ENCODE peak calls at places on chromosomes 4 and X, in five cellular contexts. One of them, this sample, is unnamed.

GRCh38 chr4:184817494-184818215 is 8.1 kb downstream of the ACSL1 start:
- DNase-seq in GM12865: peak; percentile 52
- DNase-seq in activated CD8-positive, alpha-beta T cell treated with anti-CD3 and anti-CD28 coated beads for 36 hours: no peak
- DNase-seq in Panc1: no peak
- DNase-seq in cardiac muscle cell: no peak
- DNase-seq in this sample: no peak

GRCh38 chr4:34422472-34422871 is 1821.8 kb downstream of the ARAP2 start:
- DNase-seq in GM12865: no peak
- DNase-seq in Panc1: no peak
- DNase-seq in activated CD8-positive, alpha-beta T cell treated with anti-CD3 and anti-CD28 coated beads for 36 hours: no peak
- DNase-seq in cardiac muscle cell: no peak
- DNase-seq in this sample: no peak

GRCh38 chr4:41413670-41414069 is 124.3 kb upstream of the LIMCH1 start:
- DNase-seq in activated CD8-positive, alpha-beta T cell treated with anti-CD3 and anti-CD28 coated beads for 36 hours: no peak
- DNase-seq in cardiac muscle cell: no peak
- DNase-seq in GM12865: no peak
- DNase-seq in Panc1: no peak
- DNase-seq in this sample: no peak

GRCh38 chrX:74372272-74372671 is 49.0 kb upstream of the SLC16A2 start:
- DNase-seq in cardiac muscle cell: no peak
- DNase-seq in Panc1: no peak
- DNase-seq in GM12865: no peak
- DNase-seq in activated CD8-positive, alpha-beta T cell treated with anti-CD3 and anti-CD28 coated beads for 36 hours: no peak
- DNase-seq in this sample: no peak

GRCh38 chrX:134631404-134632346 is 26.6 kb downstream of the PLAC1 start:
- DNase-seq in GM12865: peak; percentile 31
- DNase-seq in activated CD8-positive, alpha-beta T cell treated with anti-CD3 and anti-CD28 coated beads for 36 hours: no peak
- DNase-seq in cardiac muscle cell: no peak
- DNase-seq in Panc1: no peak
- DNase-seq in this sample: no peak

GRCh38 chrX:134572816-134573682 is 85.2 kb downstream of the PLAC1 start:
- DNase-seq in Panc1: peak; percentile 77
- DNase-seq in cardiac muscle cell: no peak
- DNase-seq in GM12865: no peak
- DNase-seq in activated CD8-positive, alpha-beta T cell treated with anti-CD3 and anti-CD28 coated beads for 36 hours: no peak
- DNase-seq in this sample: no peak

GRCh38 chrX:30219372-30219771 is 4.0 kb downstream of the MAGEB2 start:
- DNase-seq in activated CD8-positive, alpha-beta T cell treated with anti-CD3 and anti-CD28 coated beads for 36 hours: no peak
- DNase-seq in cardiac muscle cell: no peak
- DNase-seq in GM12865: no peak
- DNase-seq in Panc1: no peak
- DNase-seq in this sample: no peak

GRCh38 chr4:76197971-76198410 is 15.6 kb downstream of the SCARB2 start:
- DNase-seq in GM12865: peak; percentile 57
- DNase-seq in activated CD8-positive, alpha-beta T cell treated with anti-CD3 and anti-CD28 coated beads for 36 hours: peak; percentile 56
- DNase-seq in Panc1: no peak
- DNase-seq in cardiac muscle cell: no peak
- DNase-seq in this sample: peak; percentile 29

GRCh38 chr4:60088803-60089202 is 1111.3 kb upstream of the ADGRL3 start:
- DNase-seq in activated CD8-positive, alpha-beta T cell treated with anti-CD3 and anti-CD28 coated beads for 36 hours: no peak
- DNase-seq in cardiac muscle cell: no peak
- DNase-seq in Panc1: no peak
- DNase-seq in GM12865: no peak
- DNase-seq in this sample: no peak

GRCh38 chr4:139501531-139502311 is 47.8 kb downstream of the RAB33B start:
- DNase-seq in Panc1: no peak
- DNase-seq in GM12865: no peak
- DNase-seq in activated CD8-positive, alpha-beta T cell treated with anti-CD3 and anti-CD28 coated beads for 36 hours: no peak
- DNase-seq in cardiac muscle cell: no peak
- DNase-seq in this sample: no peak

GRCh38 chrX:20829665-20830481 is 544.3 kb upstream of the CNKSR2 start:
- DNase-seq in Panc1: no peak
- DNase-seq in activated CD8-positive, alpha-beta T cell treated with anti-CD3 and anti-CD28 coated beads for 36 hours: no peak
- DNase-seq in GM12865: no peak
- DNase-seq in cardiac muscle cell: no peak
- DNase-seq in this sample: no peak

GRCh38 chr4:53763813-53764597 is 172.7 kb upstream of the LNX1 start:
- DNase-seq in activated CD8-positive, alpha-beta T cell treated with anti-CD3 and anti-CD28 coated beads for 36 hours: no peak
- DNase-seq in GM12865: no peak
- DNase-seq in Panc1: no peak
- DNase-seq in cardiac muscle cell: no peak
- DNase-seq in this sample: no peak

GRCh38 chrX:115892056-115892708 is 278.4 kb upstream of the AGTR2 start:
- DNase-seq in activated CD8-positive, alpha-beta T cell treated with anti-CD3 and anti-CD28 coated beads for 36 hours: no peak
- DNase-seq in Panc1: no peak
- DNase-seq in cardiac muscle cell: no peak
- DNase-seq in GM12865: no peak
- DNase-seq in this sample: no peak

GRCh38 chr4:186587416-186588018 is 32.1 kb upstream of the MTNR1A start:
- DNase-seq in activated CD8-positive, alpha-beta T cell treated with anti-CD3 and anti-CD28 coated beads for 36 hours: peak; percentile 79
- DNase-seq in Panc1: peak; percentile 12
- DNase-seq in GM12865: peak; percentile 63
- DNase-seq in cardiac muscle cell: peak; percentile 74
- DNase-seq in this sample: peak; percentile 73

GRCh38 chr4:69875576-69875975 is 15.6 kb upstream of the SULT1E1 start:
- DNase-seq in GM12865: no peak
- DNase-seq in activated CD8-positive, alpha-beta T cell treated with anti-CD3 and anti-CD28 coated beads for 36 hours: no peak
- DNase-seq in Panc1: no peak
- DNase-seq in cardiac muscle cell: no peak
- DNase-seq in this sample: no peak

DNA sequence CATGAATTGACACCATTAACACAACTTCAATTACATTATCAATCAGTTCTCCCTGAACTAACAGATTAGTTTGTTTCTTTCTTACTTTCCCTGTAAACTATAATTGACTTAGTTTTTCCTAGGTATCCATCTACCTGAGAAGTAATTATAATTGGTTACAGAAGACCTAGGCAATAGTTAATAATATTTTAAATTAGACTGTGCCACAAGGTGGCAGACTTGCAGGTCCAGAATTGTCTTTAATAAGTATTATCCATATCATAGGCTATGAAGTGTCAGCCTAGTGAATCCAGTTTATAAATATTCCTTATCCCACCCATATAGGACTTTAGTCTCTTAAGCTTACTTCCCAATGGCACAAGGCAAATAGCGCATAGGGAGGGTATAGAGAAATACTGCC is 48.9 kb upstream of the FAM47B start:
- DNase-seq in activated CD8-positive, alpha-beta T cell treated with anti-CD3 and anti-CD28 coated beads for 36 hours: no peak
- DNase-seq in cardiac muscle cell: peak; percentile 25
- DNase-seq in Panc1: no peak
- DNase-seq in GM12865: no peak
- DNase-seq in this sample: no peak
- TF ChIP-seq CTCF in activated CD8-positive, alpha-beta T cell treated with anti-CD3 and anti-CD28 coated beads for 36 hours: no peak
- TF ChIP-seq CTCF in cardiac muscle cell: peak; percentile 32
- TF ChIP-seq CTCF in Panc1: peak; percentile 10
- TF ChIP-seq CTCF in GM12865: no peak
- TF ChIP-seq CTCF in this sample: peak; percentile 60

DNA sequence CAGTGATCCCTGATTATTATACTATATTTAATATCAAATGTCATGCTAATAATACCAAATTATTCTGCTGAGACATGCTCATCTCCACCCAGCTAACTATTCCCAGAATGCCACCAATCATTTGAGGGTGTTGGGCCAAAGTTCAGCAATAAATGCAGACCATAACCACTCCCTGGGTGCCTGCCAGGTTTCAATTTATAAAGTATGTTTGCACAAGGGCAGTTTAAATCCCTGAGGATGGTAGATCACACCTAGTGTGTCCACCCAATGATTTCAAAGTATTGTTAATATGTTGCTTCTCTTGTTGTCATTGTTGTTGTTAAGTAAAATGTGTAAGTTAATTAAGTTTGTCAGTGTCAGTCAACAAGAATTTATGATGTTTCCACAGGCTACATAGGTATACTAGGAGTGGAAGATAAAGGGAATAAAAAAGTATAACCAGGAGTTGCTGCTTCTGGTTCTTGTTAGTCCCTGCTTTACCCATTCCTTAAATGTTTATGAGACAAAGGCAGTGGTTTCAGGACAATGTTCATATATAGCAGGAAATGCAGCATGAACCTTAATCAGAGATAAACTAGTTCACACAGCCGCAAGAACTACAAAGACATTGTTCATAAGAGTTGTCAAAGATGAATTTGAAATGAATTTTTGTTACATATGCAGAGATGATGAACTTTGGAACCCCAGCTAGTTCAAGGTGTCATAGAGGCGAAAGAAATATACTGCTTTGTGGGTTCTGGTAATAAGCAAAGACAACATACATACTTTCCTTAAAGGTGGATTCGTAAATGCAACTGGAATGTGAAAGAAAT is 25.5 kb downstream of the HPGD start:
- DNase-seq in GM12865: no peak
- DNase-seq in Panc1: no peak
- DNase-seq in activated CD8-positive, alpha-beta T cell treated with anti-CD3 and anti-CD28 coated beads for 36 hours: no peak
- DNase-seq in cardiac muscle cell: no peak
- DNase-seq in this sample: no peak
- TF ChIP-seq CTCF in GM12865: no peak
- TF ChIP-seq CTCF in Panc1: no peak
- TF ChIP-seq CTCF in activated CD8-positive, alpha-beta T cell treated with anti-CD3 and anti-CD28 coated beads for 36 hours: no peak
- TF ChIP-seq CTCF in cardiac muscle cell: no peak
- TF ChIP-seq CTCF in this sample: no peak

GRCh38 chr4:22635692-22636091 is 57.0 kb upstream of the GBA3 start:
- DNase-seq in activated CD8-positive, alpha-beta T cell treated with anti-CD3 and anti-CD28 coated beads for 36 hours: no peak
- DNase-seq in Panc1: no peak
- DNase-seq in GM12865: no peak
- DNase-seq in cardiac muscle cell: no peak
- DNase-seq in this sample: no peak
- TF ChIP-seq CTCF in activated CD8-positive, alpha-beta T cell treated with anti-CD3 and anti-CD28 coated beads for 36 hours: no peak
- TF ChIP-seq CTCF in Panc1: no peak
- TF ChIP-seq CTCF in GM12865: peak; percentile 3
- TF ChIP-seq CTCF in cardiac muscle cell: no peak
- TF ChIP-seq CTCF in this sample: no peak

GRCh38 chrX:10217218-10217617 is 60.4 kb downstream of the CLCN4 start:
- DNase-seq in GM12865: no peak
- DNase-seq in cardiac muscle cell: no peak
- DNase-seq in activated CD8-positive, alpha-beta T cell treated with anti-CD3 and anti-CD28 coated beads for 36 hours: no peak
- DNase-seq in Panc1: no peak
- DNase-seq in this sample: no peak
- TF ChIP-seq CTCF in GM12865: no peak
- TF ChIP-seq CTCF in cardiac muscle cell: no peak
- TF ChIP-seq CTCF in activated CD8-positive, alpha-beta T cell treated with anti-CD3 and anti-CD28 coated beads for 36 hours: no peak
- TF ChIP-seq CTCF in Panc1: no peak
- TF ChIP-seq CTCF in this sample: no peak

GRCh38 chrX:102711872-102712215 is 404 bp upstream of the GPRASP2 start:
- DNase-seq in GM12865: no peak
- DNase-seq in Panc1: no peak
- DNase-seq in cardiac muscle cell: peak; percentile 3
- DNase-seq in activated CD8-positive, alpha-beta T cell treated with anti-CD3 and anti-CD28 coated beads for 36 hours: no peak
- DNase-seq in this sample: no peak

GRCh38 chrX:102715967-102716366 is 3.7 kb downstream of the GPRASP2 start:
- DNase-seq in activated CD8-positive, alpha-beta T cell treated with anti-CD3 and anti-CD28 coated beads for 36 hours: no peak
- DNase-seq in Panc1: no peak
- DNase-seq in GM12865: no peak
- DNase-seq in cardiac muscle cell: no peak
- DNase-seq in this sample: no peak

GRCh38 chrX:102712967-102713677 is 874 bp downstream of the GPRASP2 start:
- DNase-seq in cardiac muscle cell: peak; percentile 35
- DNase-seq in activated CD8-positive, alpha-beta T cell treated with anti-CD3 and anti-CD28 coated beads for 36 hours: peak; percentile 12
- DNase-seq in Panc1: peak; percentile 13
- DNase-seq in GM12865: no peak
- DNase-seq in this sample: peak; percentile 18

GRCh38 chrX:102712216-102712966 is at the start of gene GPRASP2:
- DNase-seq in activated CD8-positive, alpha-beta T cell treated with anti-CD3 and anti-CD28 coated beads for 36 hours: peak; percentile 43
- DNase-seq in GM12865: peak; percentile 2
- DNase-seq in Panc1: no peak
- DNase-seq in cardiac muscle cell: peak; percentile 55
- DNase-seq in this sample: peak; percentile 38

DNA sequence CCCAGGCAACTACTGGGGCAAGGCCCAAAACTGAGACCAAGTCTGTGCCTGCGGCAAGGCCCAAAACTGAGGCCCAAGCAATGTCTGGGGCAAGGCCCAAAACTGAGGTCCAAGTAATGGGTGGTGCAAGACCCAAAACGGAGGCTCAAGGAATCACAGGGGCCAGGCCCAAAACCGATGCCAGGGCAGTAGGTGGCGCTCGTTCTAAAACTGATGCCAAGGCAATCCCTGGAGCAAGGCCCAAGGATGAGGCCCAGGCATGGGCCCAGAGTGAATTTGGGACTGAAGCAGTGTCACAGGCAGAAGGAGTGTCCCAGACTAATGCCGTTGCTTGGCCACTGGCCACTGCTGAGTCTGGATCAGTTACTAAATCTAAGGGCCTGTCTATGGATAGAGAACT is 2.7 kb downstream of the GPRASP2 start:
- DNase-seq in Panc1: no peak
- DNase-seq in GM12865: no peak
- DNase-seq in cardiac muscle cell: no peak
- DNase-seq in activated CD8-positive, alpha-beta T cell treated with anti-CD3 and anti-CD28 coated beads for 36 hours: no peak
- DNase-seq in this sample: no peak
- TF ChIP-seq CTCF in Panc1: no peak
- TF ChIP-seq CTCF in GM12865: no peak
- TF ChIP-seq CTCF in cardiac muscle cell: no peak
- TF ChIP-seq CTCF in activated CD8-positive, alpha-beta T cell treated with anti-CD3 and anti-CD28 coated beads for 36 hours: no peak
- TF ChIP-seq CTCF in this sample: no peak

GRCh38 chrX:71563921-71564320 is 14.3 kb upstream of the GCNA start:
- DNase-seq in Panc1: no peak
- DNase-seq in cardiac muscle cell: no peak
- DNase-seq in activated CD8-positive, alpha-beta T cell treated with anti-CD3 and anti-CD28 coated beads for 36 hours: no peak
- DNase-seq in GM12865: no peak
- DNase-seq in this sample: no peak
- TF ChIP-seq CTCF in Panc1: no peak
- TF ChIP-seq CTCF in cardiac muscle cell: no peak
- TF ChIP-seq CTCF in activated CD8-positive, alpha-beta T cell treated with anti-CD3 and anti-CD28 coated beads for 36 hours: no peak
- TF ChIP-seq CTCF in GM12865: no peak
- TF ChIP-seq CTCF in this sample: no peak

GRCh38 chr4:146340798-146341197 is 126.5 kb downstream of the REELD1 start:
- DNase-seq in Panc1: no peak
- DNase-seq in cardiac muscle cell: peak; percentile 5
- DNase-seq in activated CD8-positive, alpha-beta T cell treated with anti-CD3 and anti-CD28 coated beads for 36 hours: no peak
- DNase-seq in GM12865: peak; percentile 23
- DNase-seq in this sample: no peak
- TF ChIP-seq CTCF in Panc1: peak; percentile 27
- TF ChIP-seq CTCF in cardiac muscle cell: peak; percentile 43
- TF ChIP-seq CTCF in activated CD8-positive, alpha-beta T cell treated with anti-CD3 and anti-CD28 coated beads for 36 hours: peak; percentile 48
- TF ChIP-seq CTCF in GM12865: peak; percentile 30
- TF ChIP-seq CTCF in this sample: peak; percentile 71

GRCh38 chrX:133171962-133172708 is 46.0 kb downstream of the TFDP3 start:
- DNase-seq in cardiac muscle cell: peak; percentile 41
- DNase-seq in GM12865: peak; percentile 16
- DNase-seq in activated CD8-positive, alpha-beta T cell treated with anti-CD3 and anti-CD28 coated beads for 36 hours: no peak
- DNase-seq in Panc1: no peak
- DNase-seq in this sample: no peak
- TF ChIP-seq CTCF in cardiac muscle cell: peak; percentile 18
- TF ChIP-seq CTCF in GM12865: peak; percentile 24
- TF ChIP-seq CTCF in activated CD8-positive, alpha-beta T cell treated with anti-CD3 and anti-CD28 coated beads for 36 hours: no peak
- TF ChIP-seq CTCF in Panc1: peak; percentile 66
- TF ChIP-seq CTCF in this sample: peak; percentile 81

GRCh38 chrX:7852166-7852565 is 9.2 kb downstream of the VCX start:
- DNase-seq in Panc1: no peak
- DNase-seq in GM12865: no peak
- DNase-seq in activated CD8-positive, alpha-beta T cell treated with anti-CD3 and anti-CD28 coated beads for 36 hours: no peak
- DNase-seq in cardiac muscle cell: no peak
- DNase-seq in this sample: no peak
- TF ChIP-seq CTCF in Panc1: no peak
- TF ChIP-seq CTCF in GM12865: no peak
- TF ChIP-seq CTCF in activated CD8-positive, alpha-beta T cell treated with anti-CD3 and anti-CD28 coated beads for 36 hours: no peak
- TF ChIP-seq CTCF in cardiac muscle cell: no peak
- TF ChIP-seq CTCF in this sample: no peak

This sample was measured in neural crest cell.